ENCODE peak calls at places on chromosomes 2 and 18, in nine cellular contexts. L is stomach, Q is A549, V is GM12892, D is endothelial cell of umbilical vein, T is tibial nerve, N is HepG2, E is NB4, W is K562. A is an unnamed sample.

GRCh38 chr2:3785220-3785889 is 82.0 kb downstream of the DCDC2C start:
- DNase-seq in L (no peak), Q (peak), V (no peak), D (no peak), T (no peak), N (no peak), E (no peak), W (no peak), A (no peak)

GRCh38 chr18:76672627-76673026 is 149.7 kb upstream of the ZNF236 start:
- DNase-seq in L (no peak), Q (no peak), V (no peak), D (no peak), T (no peak), N (no peak), E (no peak), W (no peak), A (no peak)

GRCh38 chr2:7011376-7012083 is 94.3 kb downstream of the RNF144A start:
- DNase-seq in L (no peak), Q (no peak), V (no peak), D (no peak), T (no peak), N (no peak), E (no peak), W (no peak), A (no peak)

GRCh38 chr2:69538872-69539548 is 101.8 kb upstream of the NFU1 start:
- DNase-seq in L (no peak), Q (no peak), V (no peak), D (no peak), T (no peak), N (peak), E (peak), W (no peak), A (peak)

GRCh38 chr2:54595999-54596903 is 127.2 kb upstream of the EML6 start:
- DNase-seq in L (no peak), Q (no peak), V (no peak), D (no peak), T (no peak), N (no peak), E (no peak), W (no peak), A (no peak)

GRCh38 chr2:216777637-216778273 is 82.1 kb downstream of the TNP1 start:
- DNase-seq in L (no peak), Q (peak), V (peak), D (peak), T (no peak), N (peak), E (peak), W (peak), A (peak)

GRCh38 chr18:45567123-45567522 is 48.2 kb upstream of the SLC14A2 start:
- DNase-seq in L (no peak), Q (peak), V (no peak), D (no peak), T (no peak), N (no peak), E (no peak), W (no peak), A (no peak)

GRCh38 chr18:62771494-62771893 is 56.2 kb downstream of the PHLPP1 start:
- DNase-seq in L (no peak), Q (no peak), V (no peak), D (no peak), T (no peak), N (no peak), E (no peak), W (no peak), A (no peak)

GRCh38 chr2:5560981-5561380 is 131.2 kb upstream of the SOX11 start:
- DNase-seq in L (no peak), Q (no peak), V (no peak), D (no peak), T (peak), N (no peak), E (no peak), W (no peak), A (no peak)

GRCh38 chr2:91477731-91478672 is 2786.5 kb downstream of the RPIA start:
- DNase-seq in L (peak), Q (no peak), V (no peak), D (peak), T (no peak), N (no peak), E (peak), W (peak), A (peak)

GRCh38 chr2:157426477-157426994 is 17.4 kb downstream of the CYTIP start:
- DNase-seq in L (no peak), Q (no peak), V (no peak), D (no peak), T (no peak), N (no peak), E (no peak), W (no peak), A (no peak)

GRCh38 chr2:32553829-32554432 is 73.9 kb upstream of the TTC27 start:
- DNase-seq in L (no peak), Q (peak), V (no peak), D (peak), T (peak), N (peak), E (peak), W (peak), A (peak)

GRCh38 chr18:65567372-65567771 is 183.4 kb upstream of the CDH7 start:
- DNase-seq in L (no peak), Q (peak), V (no peak), D (no peak), T (no peak), N (peak), E (peak), W (no peak), A (no peak)

GRCh38 chr2:147641644-147642043 is 203.2 kb upstream of the ACVR2A start:
- DNase-seq in L (no peak), Q (no peak), V (no peak), D (no peak), T (no peak), N (no peak), E (no peak), W (no peak), A (no peak)

GRCh38 chr18:61992923-61993322 is 100.1 kb upstream of the RNF152 start:
- DNase-seq in L (no peak), Q (no peak), V (no peak), D (no peak), T (no peak), N (peak), E (peak), W (no peak), A (no peak)

GRCh38 chr2:58289029-58289428 is 47.9 kb upstream of the FANCL start:
- DNase-seq in L (no peak), Q (peak), V (no peak), D (no peak), T (no peak), N (no peak), E (peak), W (no peak), A (peak)

GRCh38 chr2:212539145-212539880 is 711 bp upstream of the ERBB4 start:
- DNase-seq in L (peak), Q (no peak), V (no peak), D (peak), T (peak), N (no peak), E (no peak), W (peak), A (peak)

GRCh38 chr2:27489118-27489497 is 435 bp downstream of the IFT172 start:
- DNase-seq in L (no peak), Q (peak), V (no peak), D (peak), T (no peak), N (peak), E (peak), W (no peak), A (no peak)

GRCh38 chr2:241804326-241805276 is 4.4 kb upstream of the NEU4 start:
- DNase-seq in L (no peak), Q (peak), V (peak), D (no peak), T (no peak), N (peak), E (peak), W (peak), A (no peak)

GRCh38 chr2:150167711-150168110 is 319.8 kb downstream of the RND3 start:
- DNase-seq in L (no peak), Q (peak), V (peak), D (peak), T (no peak), N (no peak), E (no peak), W (peak), A (peak)

GRCh38 chr2:14884651-14885050 is 252.1 kb downstream of the LRATD1 start:
- DNase-seq in L (no peak), Q (no peak), V (no peak), D (no peak), T (no peak), N (no peak), E (no peak), W (no peak), A (no peak)

GRCh38 chr2:85158559-85159273 is 25.5 kb downstream of the TCF7L1 start:
- DNase-seq in L (no peak), Q (no peak), V (no peak), D (no peak), T (no peak), N (no peak), E (no peak), W (no peak), A (no peak)

GRCh38 chr2:24821433-24821891 is 28.2 kb downstream of the CENPO start:
- DNase-seq in L (peak), Q (no peak), V (peak), D (no peak), T (no peak), N (no peak), E (no peak), W (no peak), A (no peak)

GRCh38 chr2:39875182-39875913 is 96.3 kb upstream of the THUMPD2 start:
- DNase-seq in L (no peak), Q (peak), V (no peak), D (no peak), T (peak), N (no peak), E (peak), W (no peak), A (no peak)

GRCh38 chr2:164655750-164656149 is 34.5 kb upstream of the GRB14 start:
- DNase-seq in L (no peak), Q (peak), V (no peak), D (peak), T (no peak), N (no peak), E (no peak), W (no peak), A (no peak)

GRCh38 chr18:26867471-26867870 is 2.0 kb upstream of the AQP4 start:
- DNase-seq in L (no peak), Q (no peak), V (no peak), D (no peak), T (no peak), N (no peak), E (no peak), W (no peak), A (no peak)

GRCh38 chr2:173966274-173967098 is 1.3 kb upstream of the SP3 start:
- DNase-seq in L (no peak), Q (peak), V (no peak), D (no peak), T (no peak), N (peak), E (no peak), W (no peak), A (no peak)

GRCh38 chr2:104872866-104873688 is 19.2 kb downstream of the POU3F3 start:
- DNase-seq in L (peak), Q (peak), V (peak), D (peak), T (no peak), N (peak), E (peak), W (peak), A (no peak)

GRCh38 chr2:98730053-98730850 is 680 bp downstream of the MGAT4A start:
- DNase-seq in L (peak), Q (peak), V (no peak), D (peak), T (peak), N (peak), E (peak), W (no peak), A (no peak)

GRCh38 chr18:2680216-2680792 is 24.8 kb downstream of the SMCHD1 start:
- DNase-seq in L (no peak), Q (no peak), V (no peak), D (no peak), T (no peak), N (no peak), E (no peak), W (no peak), A (no peak)

GRCh38 chr2:126769118-126769517 is 113.2 kb downstream of the GYPC start:
- DNase-seq in L (no peak), Q (no peak), V (no peak), D (no peak), T (no peak), N (no peak), E (peak), W (peak), A (no peak)

GRCh38 chr2:217823626-217824025 is 179.2 kb downstream of the TNS1 start:
- DNase-seq in L (no peak), Q (no peak), V (no peak), D (no peak), T (no peak), N (no peak), E (no peak), W (no peak), A (no peak)

GRCh38 chr2:176080540-176081355 is 3.0 kb downstream of the EVX2 start:
- DNase-seq in L (no peak), Q (peak), V (no peak), D (no peak), T (no peak), N (no peak), E (no peak), W (no peak), A (no peak)

GRCh38 chr2:231454361-231454791 is 9.9 kb downstream of the NCL start:
- DNase-seq in L (no peak), Q (no peak), V (no peak), D (no peak), T (no peak), N (no peak), E (no peak), W (no peak), A (no peak)
- TF ChIP-seq POLR2A in L (no peak), Q (no peak), V (no peak), D (no peak), T (no peak), N (no peak), E (peak), W (no peak), A (no peak)

GRCh38 chr2:239319261-239319661 is 81.6 kb downstream of the HDAC4 start:
- DNase-seq in L (peak), Q (no peak), V (no peak), D (peak), T (peak), N (no peak), E (no peak), W (peak), A (peak)
- TF ChIP-seq POLR2A in L (no peak), Q (no peak), V (no peak), D (no peak), T (no peak), N (no peak), E (no peak), W (no peak), A (no peak)

DNA sequence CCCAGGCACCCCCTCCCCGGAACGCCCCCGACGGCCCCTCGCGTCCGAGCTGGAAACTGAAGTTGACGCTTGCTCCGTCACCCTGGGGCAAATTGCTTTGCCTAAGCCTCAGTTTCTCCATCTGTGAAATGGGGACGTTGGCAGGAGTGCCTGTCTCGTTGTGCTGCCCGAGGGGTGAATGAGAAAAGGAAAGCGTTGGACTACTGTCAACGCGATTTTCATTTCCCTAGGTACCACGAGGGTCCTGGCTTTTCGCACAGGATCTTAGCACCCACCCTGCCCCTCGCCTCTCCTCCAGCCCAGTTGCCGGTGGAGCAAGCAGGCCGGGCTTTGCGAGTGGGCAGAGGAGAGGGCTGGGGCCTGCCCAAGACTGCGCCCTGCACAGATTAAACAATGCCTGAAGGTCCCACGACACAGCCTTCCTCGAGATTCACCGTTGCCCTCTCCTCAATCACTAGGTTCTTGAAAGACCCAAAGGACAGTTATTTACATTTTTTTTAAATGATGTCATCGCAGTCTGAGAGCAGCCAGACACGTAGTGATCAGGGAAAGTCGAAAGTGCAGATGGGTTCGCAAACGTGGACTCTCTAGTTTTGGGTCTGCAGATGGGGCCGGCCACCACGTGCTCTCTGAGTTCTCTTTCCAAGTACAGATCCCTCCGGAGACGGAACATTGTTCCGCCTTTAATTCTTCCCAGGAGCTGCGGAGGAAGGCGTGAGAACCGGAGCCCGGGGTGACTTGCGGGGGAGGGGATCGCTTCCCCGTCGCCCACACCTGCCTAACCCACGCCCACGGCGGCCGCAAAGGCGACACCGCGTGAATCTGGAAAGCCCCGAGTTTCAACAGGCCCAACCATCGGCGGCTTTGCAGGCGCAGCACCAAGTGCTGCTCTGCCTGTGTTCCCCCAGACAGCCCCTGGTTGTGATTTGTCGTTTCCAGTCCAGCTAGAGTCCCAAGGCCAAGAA is 54.1 kb downstream of the PKDCC start:
- DNase-seq in L (peak), Q (no peak), V (peak), D (peak), T (peak), N (peak), E (no peak), W (no peak), A (peak)
- TF ChIP-seq POLR2A in L (no peak), Q (no peak), V (peak), D (no peak), T (peak), N (no peak), E (no peak), W (no peak), A (no peak)

DNA sequence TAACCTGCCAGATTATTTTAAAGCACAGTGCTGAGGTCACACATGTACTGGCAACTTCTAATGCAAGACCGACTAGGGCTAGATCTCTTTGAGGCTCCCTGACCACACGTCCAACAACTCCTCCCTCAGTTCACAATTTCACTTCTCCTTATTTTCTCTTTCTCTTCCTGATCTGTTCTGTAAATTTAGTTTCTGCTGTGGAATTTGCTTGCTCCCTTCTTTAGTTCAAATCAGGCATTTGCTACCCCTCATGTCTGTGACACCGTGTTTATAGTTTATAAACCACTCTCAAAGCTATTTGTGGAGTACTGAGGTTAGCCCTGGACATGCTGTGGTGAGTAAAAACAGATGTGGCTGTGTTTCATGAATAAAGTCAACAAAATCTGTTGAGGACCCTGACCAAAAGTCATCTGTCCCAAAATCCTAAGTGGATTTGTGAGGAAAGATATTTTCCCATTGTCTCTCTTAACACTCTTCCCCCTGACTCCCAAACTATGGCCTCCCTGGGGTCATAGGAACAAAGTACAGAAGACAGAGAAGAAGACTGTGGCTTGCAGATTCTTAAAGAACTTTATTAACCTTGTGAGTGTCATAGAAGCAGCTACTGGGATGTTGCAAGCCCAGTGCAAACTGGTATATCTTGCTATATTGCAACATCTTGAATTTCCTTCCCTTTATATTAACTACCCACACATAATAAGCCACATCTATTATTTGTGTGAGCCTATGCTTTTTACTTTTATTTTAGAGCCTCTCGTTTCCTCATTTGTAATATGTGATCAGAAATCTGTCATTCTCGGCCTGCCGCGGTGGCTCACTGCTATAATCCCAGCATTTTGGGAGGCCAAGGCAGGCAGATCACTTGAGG is 3.5 kb upstream of the NAGK start:
- DNase-seq in L (no peak), Q (no peak), V (no peak), D (no peak), T (no peak), N (no peak), E (peak), W (no peak), A (no peak)
- TF ChIP-seq POLR2A in L (no peak), Q (no peak), V (no peak), D (no peak), T (no peak), N (no peak), E (no peak), W (no peak), A (no peak)

DNA sequence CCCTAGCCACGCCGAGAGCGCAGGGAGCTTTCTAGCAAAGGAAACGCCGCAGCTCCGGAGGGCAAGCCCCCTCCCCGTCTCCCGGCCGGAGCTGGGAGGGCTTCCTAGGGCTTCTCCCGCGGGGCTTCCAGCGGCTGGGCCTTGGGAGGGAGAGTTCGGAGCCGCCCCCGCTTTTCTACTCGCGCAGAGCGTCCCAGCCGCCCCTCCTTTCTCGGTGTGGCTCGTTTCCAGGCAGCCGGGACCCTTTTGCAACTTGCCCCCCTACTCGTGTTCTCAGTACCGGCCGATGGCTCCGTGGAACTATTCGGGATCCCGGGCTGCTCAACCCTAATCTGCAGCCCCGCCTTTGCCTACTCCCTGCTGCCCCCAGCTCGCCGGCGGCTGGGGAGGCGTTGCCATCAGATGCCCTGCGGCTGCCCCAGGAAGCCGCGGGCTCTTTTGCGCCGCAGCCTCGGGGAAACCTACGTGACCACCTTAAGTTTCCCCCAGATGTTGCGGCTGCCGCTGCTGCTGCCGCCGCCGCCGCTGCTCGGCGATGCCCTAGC is 1.5 kb upstream of the NR4A2 start:
- DNase-seq in L (peak), Q (peak), V (no peak), D (peak), T (no peak), N (peak), E (peak), W (peak), A (peak)
- TF ChIP-seq POLR2A in L (no peak), Q (no peak), V (peak), D (no peak), T (peak), N (no peak), E (no peak), W (peak), A (peak)

A was measured in H54.